ENCODE peak calls at places on chromosomes 6 and 20, in four cellular contexts. K is body of pancreas, Z is IMR-90, L is H1. J is an unnamed sample.

GRCh38 chr6:137224890-137225198 is 5.7 kb upstream of the IFNGR1 start:
- DNase-seq in L (peak; percentile 6), Z (no peak), K (no peak), J (no peak)

GRCh38 chr6:98633886-98634285 is 200.5 kb upstream of the POU3F2 start:
- DNase-seq in K (no peak), Z (no peak), L (no peak), J (no peak)

GRCh38 chr6:100226811-100227210 is 232.8 kb upstream of the MCHR2 start:
- DNase-seq in L (no peak), K (no peak), Z (no peak), J (no peak)

GRCh38 chr20:53824779-53825178 is 231.1 kb upstream of the ZNF217 start:
- DNase-seq in K (no peak), Z (peak; percentile 53), L (no peak), J (peak; percentile 20)

GRCh38 chr20:59785118-59785959 is 148.1 kb downstream of the SYCP2 start:
- DNase-seq in Z (no peak), L (no peak), K (no peak), J (no peak)

GRCh38 chr6:135403584-135403983 is 94.0 kb downstream of the AHI1 start:
- DNase-seq in K (no peak), L (no peak), Z (no peak), J (no peak)

GRCh38 chr20:56179051-56179450 is 69.5 kb upstream of the MC3R start:
- DNase-seq in L (no peak), Z (no peak), K (no peak), J (no peak)

GRCh38 chr6:165556116-165556843 is 106.8 kb downstream of the PDE10A start:
- DNase-seq in Z (peak; percentile 66), L (no peak), K (peak; percentile 56), J (no peak)

GRCh38 chr20:51089840-51090239 is 66.9 kb upstream of the KCNG1 start:
- DNase-seq in Z (no peak), K (no peak), L (no peak), J (no peak)

GRCh38 chr6:40227735-40228134 is 293.5 kb upstream of the MOCS1 start:
- DNase-seq in Z (no peak), L (no peak), K (no peak), J (no peak)

GRCh38 chr6:39808934-39809333 is 16.8 kb downstream of the DAAM2 start:
- DNase-seq in L (no peak), Z (no peak), K (no peak), J (no peak)

GRCh38 chr6:105607624-105608392 is 204.9 kb upstream of the PREP start:
- DNase-seq in Z (peak; percentile 41), K (no peak), L (no peak), J (no peak)

GRCh38 chr20:4633379-4633778 is 88.3 kb upstream of the PRND start:
- DNase-seq in L (no peak), Z (no peak), K (no peak), J (no peak)

GRCh38 chr6:155310596-155310995 is 3.7 kb downstream of the TFB1M start:
- DNase-seq in L (no peak), Z (peak; percentile 61), K (no peak), J (no peak)

GRCh38 chr20:63534427-63534830 is 2.7 kb downstream of the PTK6 start:
- DNase-seq in L (peak; percentile 50), K (no peak), Z (no peak), J (no peak)

DNA sequence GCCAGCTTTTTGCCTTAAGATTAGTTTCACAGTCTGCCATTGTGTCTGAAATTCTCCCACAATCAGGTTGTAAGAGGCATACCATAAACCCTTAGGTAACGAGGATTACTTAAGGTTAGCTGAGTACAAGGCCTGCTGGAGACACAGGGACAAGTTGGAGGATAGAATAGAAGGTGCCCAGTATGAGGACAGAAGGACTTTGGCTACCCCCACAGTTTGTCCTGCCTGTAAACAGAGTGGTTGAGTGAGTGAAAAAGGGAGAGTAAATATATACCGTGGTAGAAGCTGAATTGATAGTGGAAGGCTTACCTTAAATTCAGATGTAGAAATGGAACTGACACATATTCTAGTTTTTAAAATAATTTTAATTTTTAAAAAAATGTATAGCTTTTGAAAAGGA is 19.3 kb downstream of the RPRD1B start:
- DNase-seq in L (no peak), K (no peak), Z (no peak), J (no peak)
- H3K27ac ChIP-seq in L (no peak overlapping the region), K (no peak overlapping the region), Z (no peak overlapping the region), J (no peak overlapping the region)

GRCh38 chr6:4128748-4129147 is 6.6 kb downstream of the ECI2 start:
- DNase-seq in L (no peak), Z (peak; percentile 18), K (no peak), J (no peak)

GRCh38 chr6:4124361-4124760 is 11.0 kb downstream of the ECI2 start:
- DNase-seq in Z (no peak), K (no peak), L (no peak), J (no peak)

GRCh38 chr6:4128072-4128471 is 7.3 kb downstream of the ECI2 start:
- DNase-seq in K (no peak), L (no peak), Z (no peak), J (no peak)

GRCh38 chr6:4125500-4125899 is 9.9 kb downstream of the ECI2 start:
- DNase-seq in K (no peak), L (no peak), Z (peak; percentile 8), J (no peak)

GRCh38 chr6:4125933-4126864 is 9.2 kb downstream of the ECI2 start:
- DNase-seq in Z (peak; percentile 90), L (no peak), K (no peak), J (no peak)
- TF ChIP-seq POLR2A in Z (no peak), L (no peak), K (no peak), J (no peak)

GRCh38 chr20:46816097-46816496 is 78.5 kb upstream of the EYA2 start:
- DNase-seq in L (no peak), K (no peak), Z (no peak), J (no peak)
- H3K27me3 ChIP-seq in L (peaks cover 3% of the 10 kb centered on the region), K (no peaks in the 10 kb centered on the region), Z (no peaks in the 10 kb centered on the region), J (no peaks in the 10 kb centered on the region)

GRCh38 chr6:110178626-110179405 is 654 bp downstream of the WASF1 start:
- DNase-seq in L (peak; percentile 59), Z (peak; percentile 53), K (peak; percentile 36), J (peak; percentile 58)

GRCh38 chr6:110183292-110183691 is 3.1 kb downstream of the CDC40 start:
- DNase-seq in K (no peak), Z (no peak), L (no peak), J (no peak)

GRCh38 chr6:110181131-110182027 is 1.2 kb downstream of the CDC40 start:
- DNase-seq in Z (peak; percentile 18), L (no peak), K (no peak), J (no peak)

GRCh38 chr6:110179406-110180227 is at the start of gene WASF1:
- DNase-seq in Z (peak; percentile 98), L (peak; percentile 95), K (peak; percentile 93), J (peak; percentile 96)

GRCh38 chr6:110180228-110181008 is at the start of gene CDC40:
- DNase-seq in L (peak; percentile 66), Z (no peak), K (peak; percentile 59), J (peak; percentile 79)
- H3K27ac ChIP-seq in L (peak within 1 kb of the TSS; percentile 92), Z (peak within 1 kb of the TSS; percentile 98), K (peak within 1 kb of the TSS; percentile 84), J (peak within 1 kb of the TSS; percentile 82)

GRCh38 chr6:145380186-145380585 is 355.1 kb downstream of the EPM2A start:
- DNase-seq in Z (no peak), K (no peak), L (no peak), J (no peak)
- TF ChIP-seq POLR2A in Z (no peak), K (no peak), L (no peak), J (no peak)

GRCh38 chr6:168297643-168298042 is 21.9 kb downstream of the DACT2 start:
- DNase-seq in K (no peak), Z (no peak), L (no peak), J (peak; percentile 71)
- H3K27me3 ChIP-seq in K (no peaks in the 10 kb centered on the region), Z (no peaks in the 10 kb centered on the region), L (peaks cover 13% of the 10 kb centered on the region), J (no peaks in the 10 kb centered on the region)

DNA sequence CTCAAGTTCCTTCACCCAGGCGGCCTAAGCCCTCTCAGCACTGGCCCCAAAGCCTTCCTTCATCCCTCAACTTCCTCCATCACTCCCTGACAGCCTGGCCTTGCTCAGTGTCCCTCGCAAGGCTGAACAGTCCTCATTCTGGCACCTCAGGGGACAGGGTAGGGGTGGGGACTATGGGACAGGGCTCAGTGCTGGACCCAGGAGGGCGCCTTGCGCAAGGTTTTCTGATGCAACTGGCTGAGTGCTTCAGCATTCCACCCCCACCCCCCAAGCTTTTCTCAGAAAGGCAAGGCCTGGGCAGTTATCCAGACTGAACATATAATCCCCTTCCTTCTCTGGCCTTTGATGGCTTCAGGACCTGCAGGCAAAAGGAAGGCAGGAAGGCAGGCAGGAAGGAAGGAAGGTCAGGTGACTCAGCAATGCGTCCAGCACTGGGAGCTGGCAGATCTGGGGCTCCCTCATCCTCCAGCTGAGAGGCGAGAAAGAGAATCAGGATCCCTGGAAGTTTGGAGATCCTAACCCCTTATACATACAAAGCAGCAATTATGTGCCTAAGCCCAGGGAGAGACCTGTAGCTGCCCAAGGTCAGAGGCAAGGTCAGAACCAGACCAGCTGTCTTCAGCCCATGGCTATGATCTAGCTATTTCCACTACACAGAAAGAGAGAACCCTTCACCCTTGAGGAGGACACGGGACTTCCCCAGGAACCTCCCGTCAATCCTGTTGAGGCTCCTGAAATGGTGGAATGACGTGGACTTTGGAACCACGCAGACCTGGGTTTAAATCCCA is 8.6 kb upstream of the TRIB3 start:
- DNase-seq in L (no peak), Z (peak; percentile 88), K (peak; percentile 92), J (peak; percentile 95)
- H3K27ac ChIP-seq in L (no peak overlapping the region), Z (peak overlapping the region; percentile 97), K (peak overlapping the region; percentile 81), J (peak overlapping the region; percentile 92)